ENCODE peak calls at places on chromosomes 6 and 20, in four cellular contexts. F, V, T and D are unnamed samples.
A peak's percentile ranks its signal among the peaks of the same experiment; 100 is the strongest.

GRCh38 chr20:32582659-32583580 is 2.2 kb downstream of the NOL4L start:
- DNase-seq in V (no peak), T (peak; percentile 81), F (no peak), D (no peak)

GRCh38 chr20:39823239-39823638 is 861.1 kb downstream of the DHX35 start:
- DNase-seq in V (no peak), F (no peak), T (no peak), D (peak; percentile 57)

GRCh38 chr6:157539421-157539822 is 158.4 kb downstream of the ZDHHC14 start:
- DNase-seq in V (no peak), F (no peak), T (no peak), D (no peak)

GRCh38 chr20:61121661-61122060 is 130.4 kb upstream of the CDH4 start:
- DNase-seq in T (no peak), F (no peak), V (no peak), D (no peak)

GRCh38 chr20:59412896-59413295 is 112.5 kb downstream of the EDN3 start:
- DNase-seq in V (no peak), T (no peak), F (no peak), D (peak; percentile 55)

GRCh38 chr6:52328303-52328662 is 33.7 kb upstream of the PAQR8 start:
- DNase-seq in F (no peak), V (peak; percentile 34), T (no peak), D (no peak)

GRCh38 chr6:100381111-100381510 is 83.6 kb downstream of the SIM1 start:
- DNase-seq in T (no peak), F (no peak), V (no peak), D (no peak)

GRCh38 chr20:62066339-62066982 is 780 bp upstream of the TAF4 start:
- DNase-seq in V (peak; percentile 57), T (peak; percentile 91), F (peak; percentile 72), D (peak; percentile 77)

GRCh38 chr6:113094781-113095180 is 747.7 kb downstream of the RFPL4B start:
- DNase-seq in V (no peak), F (no peak), T (no peak), D (no peak)

GRCh38 chr20:53753880-53754459 is 160.3 kb upstream of the ZNF217 start:
- DNase-seq in F (no peak), T (no peak), V (no peak), D (no peak)

GRCh38 chr6:104134876-104135275 is 724.8 kb downstream of the HACE1 start:
- DNase-seq in V (no peak), T (no peak), F (no peak), D (no peak)

GRCh38 chr6:33570806-33571636 is 9.1 kb downstream of the BAK1 start:
- DNase-seq in V (peak; percentile 80), F (peak; percentile 88), T (peak; percentile 97), D (peak; percentile 88)

GRCh38 chr6:41111017-41111416 is 38.2 kb downstream of the NFYA start:
- DNase-seq in V (peak; percentile 29), T (no peak), F (no peak), D (no peak)

GRCh38 chr20:63071541-63072181 is 64.9 kb upstream of the BHLHE23 start:
- DNase-seq in T (peak; percentile 51), V (no peak), F (peak; percentile 38), D (no peak)

GRCh38 chr20:52402514-52402913 is 210.9 kb upstream of the ZFP64 start:
- DNase-seq in V (no peak), F (no peak), T (no peak), D (no peak)

GRCh38 chr20:50136822-50137599 is 16.5 kb downstream of the PEDS1 start:
- DNase-seq in T (no peak), F (no peak), V (no peak), D (no peak)

GRCh38 chr6:31657406-31658157 is 1.9 kb downstream of the APOM start:
- DNase-seq in V (no peak), F (no peak), T (no peak), D (no peak)

GRCh38 chr20:31927758-31928157 is 24.1 kb downstream of the PDRG1 start:
- DNase-seq in F (no peak), V (no peak), T (no peak), D (no peak)

GRCh38 chr20:63009044-63009961 is 2.5 kb upstream of the BHLHE23 start:
- DNase-seq in T (peak; percentile 94), F (peak; percentile 87), V (peak; percentile 73), D (peak; percentile 85)

GRCh38 chr20:7935027-7935551 is 5.2 kb downstream of the HAO1 start:
- DNase-seq in F (no peak), T (no peak), V (no peak), D (no peak)

GRCh38 chr20:10649817-10650200 is 24.0 kb downstream of the JAG1 start:
- DNase-seq in V (no peak), F (no peak), T (no peak), D (peak; percentile 28)

GRCh38 chr20:10653593-10654288 is 20.1 kb downstream of the JAG1 start:
- DNase-seq in F (no peak), V (no peak), T (no peak), D (no peak)

GRCh38 chr20:10652660-10653191 is 21.1 kb downstream of the JAG1 start:
- DNase-seq in F (no peak), V (no peak), T (no peak), D (no peak)

GRCh38 chr20:10651227-10651990 is 22.4 kb downstream of the JAG1 start:
- DNase-seq in T (no peak), V (no peak), F (no peak), D (peak; percentile 80)

DNA sequence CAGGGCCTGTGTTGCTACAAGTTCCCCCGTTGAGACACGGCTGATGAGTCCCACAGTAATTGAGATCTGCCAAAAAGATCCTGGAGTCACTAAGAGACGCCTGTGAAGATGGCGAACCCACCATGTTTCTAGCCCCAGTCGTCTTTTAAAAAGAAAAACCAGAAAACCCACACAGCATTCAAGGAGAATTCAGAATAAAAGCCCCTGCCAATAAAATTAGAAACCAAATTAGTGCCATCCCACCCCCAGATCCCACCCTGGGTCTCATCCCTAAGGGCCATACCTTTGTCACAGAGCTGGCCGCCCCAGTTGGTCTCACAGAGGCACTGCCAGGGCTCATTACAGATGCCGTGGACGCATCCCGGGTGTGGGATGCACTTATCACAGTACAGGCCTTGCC is 21.6 kb downstream of the JAG1 start:
- DNase-seq in T (no peak), F (no peak), V (no peak), D (no peak)
- H3K4me1 ChIP-seq in T (peaks cover 73% of the 10 kb centered on the region), F (peaks cover 31% of the 10 kb centered on the region), V (peaks cover 16% of the 10 kb centered on the region), D (peaks cover 34% of the 10 kb centered on the region)

DNA sequence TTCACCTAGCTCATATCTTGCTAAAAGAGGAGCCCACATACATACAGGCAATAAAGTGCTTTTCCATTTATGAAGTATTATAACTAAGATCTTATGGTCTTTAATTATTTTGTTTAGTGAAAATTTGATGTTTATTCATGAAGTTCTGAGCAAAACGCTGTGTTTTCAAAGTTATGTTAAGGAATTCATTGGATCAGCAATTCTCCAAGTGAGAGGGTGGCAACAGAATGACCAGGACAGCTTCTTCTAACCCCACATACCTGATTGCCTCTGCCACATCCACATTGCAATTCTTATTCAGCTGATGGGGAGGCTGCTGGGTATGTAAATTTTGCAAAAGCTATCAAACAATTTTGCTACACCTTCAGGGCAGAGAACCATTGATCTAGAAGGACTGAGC is 116.8 kb downstream of the OGFRL1 start:
- DNase-seq in T (no peak), V (no peak), F (no peak), D (no peak)
- H3K4me1 ChIP-seq in T (peaks cover 16% of the 10 kb centered on the region), V (peaks cover 8% of the 10 kb centered on the region), F (peaks cover 66% of the 10 kb centered on the region), D (peaks cover 17% of the 10 kb centered on the region)

DNA sequence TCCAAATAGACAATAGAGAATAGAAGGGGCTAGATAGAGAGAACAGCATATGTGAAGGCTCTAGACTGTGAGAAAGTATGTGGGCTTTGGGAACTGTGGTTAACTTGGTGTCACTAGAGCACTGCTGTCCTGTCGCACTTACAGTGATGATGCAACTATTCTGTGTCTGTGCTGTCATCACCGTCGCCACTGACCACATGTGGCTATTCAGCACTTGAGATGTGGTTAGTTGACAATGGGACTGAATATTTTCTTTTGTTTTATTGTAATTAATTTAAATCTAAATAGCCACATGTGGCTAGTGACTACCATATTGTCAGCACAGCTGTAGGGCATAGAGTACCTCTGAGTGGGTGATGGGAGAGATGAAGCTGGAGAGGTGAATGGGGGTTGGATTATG is 39.0 kb upstream of the IFNGR1 start:
- DNase-seq in T (peak; percentile 83), V (no peak), F (no peak), D (no peak)
- H3K4me1 ChIP-seq in T (peaks cover 14% of the 10 kb centered on the region), V (peaks cover 7% of the 10 kb centered on the region), F (no peaks in the 10 kb centered on the region), D (no peaks in the 10 kb centered on the region)

GRCh38 chr20:41604002-41604401 is 14.2 kb downstream of the CHD6 start:
- DNase-seq in V (no peak), T (no peak), F (no peak), D (no peak)

GRCh38 chr20:41609476-41609875 is 8.7 kb downstream of the CHD6 start:
- DNase-seq in V (no peak), T (no peak), F (no peak), D (no peak)

GRCh38 chr20:41613321-41613720 is 4.9 kb downstream of the CHD6 start:
- DNase-seq in F (no peak), V (no peak), T (no peak), D (no peak)

GRCh38 chr20:41607791-41608190 is 10.4 kb downstream of the CHD6 start:
- DNase-seq in V (no peak), F (no peak), T (no peak), D (no peak)

GRCh38 chr20:41608606-41609005 is 9.6 kb downstream of the CHD6 start:
- DNase-seq in F (no peak), T (no peak), V (no peak), D (no peak)
- H3K4me1 ChIP-seq in F (peaks cover 7% of the 10 kb centered on the region), T (peaks cover 53% of the 10 kb centered on the region), V (peaks cover 6% of the 10 kb centered on the region), D (no peaks in the 10 kb centered on the region)